ENCODE peak calls at places on chromosomes 13 and 19, in seven cellular contexts. B is uterus, Q is Peyer's patch, U is stomach, Y is endodermal cell, M is OCI-LY7, R is cardiac fibroblast. K is an unnamed sample.

GRCh38 chr13:35210234-35210633 is 266.3 kb downstream of the MAB21L1 start:
- DNase-seq in B (no peak), Q (no peak), U (no peak), Y (no peak), M (no peak), R (peak; percentile 22), K (no peak)

GRCh38 chr19:4354282-4354681 is 10.9 kb downstream of the MPND start:
- DNase-seq in B (no peak), Q (no peak), U (no peak), Y (no peak), M (no peak), R (no peak), K (no peak)

GRCh38 chr13:30792257-30793000 is 57.1 kb downstream of the ALOX5AP start:
- DNase-seq in B (peak; percentile 78), Q (peak; percentile 66), U (peak; percentile 71), Y (peak; percentile 79), M (no peak), R (peak; percentile 95), K (peak; percentile 85)

GRCh38 chr13:113664751-113665581 is 2.1 kb upstream of the GRK1 start:
- DNase-seq in B (peak; percentile 10), Q (peak; percentile 44), U (peak; percentile 78), Y (peak; percentile 45), M (no peak), R (no peak), K (no peak)

GRCh38 chr13:45396548-45397095 is 21.6 kb downstream of the SLC25A30 start:
- DNase-seq in B (no peak), Q (no peak), U (peak; percentile 57), Y (peak; percentile 64), M (no peak), R (peak; percentile 41), K (no peak)

GRCh38 chr19:28701491-28701890 is 511.5 kb downstream of the UQCRFS1 start:
- DNase-seq in B (no peak), Q (no peak), U (no peak), Y (no peak), M (no peak), R (peak; percentile 1), K (peak; percentile 83)

GRCh38 chr13:109152941-109153340 is 523.5 kb downstream of the MYO16 start:
- DNase-seq in B (no peak), Q (no peak), U (no peak), Y (no peak), M (no peak), R (no peak), K (no peak)

GRCh38 chr13:100566543-100566942 is 22.0 kb downstream of the GGACT start:
- DNase-seq in B (no peak), Q (no peak), U (no peak), Y (no peak), M (no peak), R (no peak), K (no peak)

GRCh38 chr19:46015961-46016425 is 6.9 kb downstream of the PGLYRP1 start:
- DNase-seq in B (no peak), Q (no peak), U (no peak), Y (peak; percentile 70), M (no peak), R (no peak), K (no peak)

GRCh38 chr19:47518139-47518538 is 3.3 kb upstream of the NAPA start:
- DNase-seq in B (no peak), Q (no peak), U (no peak), Y (no peak), M (peak; percentile 97), R (no peak), K (no peak)

GRCh38 chr13:20305587-20305986 is 73.5 kb upstream of the GJB6 start:
- DNase-seq in B (no peak), Q (no peak), U (no peak), Y (no peak), M (peak; percentile 2), R (no peak), K (no peak)

GRCh38 chr13:82800391-82800790 is 1081.9 kb downstream of the SLITRK1 start:
- DNase-seq in B (no peak), Q (no peak), U (no peak), Y (no peak), M (no peak), R (no peak), K (peak; percentile 11)

GRCh38 chr19:27750697-27751391 is 1462.1 kb downstream of the UQCRFS1 start:
- DNase-seq in B (no peak), Q (no peak), U (peak; percentile 13), Y (peak; percentile 5), M (no peak), R (no peak), K (no peak)

GRCh38 chr19:28489126-28489660 is 723.8 kb downstream of the UQCRFS1 start:
- DNase-seq in B (no peak), Q (no peak), U (no peak), Y (peak; percentile 64), M (no peak), R (no peak), K (no peak)

GRCh38 chr13:86087241-86087640 is 288.0 kb upstream of the SLITRK6 start:
- DNase-seq in B (no peak), Q (no peak), U (no peak), Y (no peak), M (no peak), R (no peak), K (no peak)

GRCh38 chr19:7101498-7102253 is 32.2 kb downstream of the ZNF557 start:
- DNase-seq in B (no peak), Q (no peak), U (no peak), Y (no peak), M (no peak), R (no peak), K (no peak)

DNA sequence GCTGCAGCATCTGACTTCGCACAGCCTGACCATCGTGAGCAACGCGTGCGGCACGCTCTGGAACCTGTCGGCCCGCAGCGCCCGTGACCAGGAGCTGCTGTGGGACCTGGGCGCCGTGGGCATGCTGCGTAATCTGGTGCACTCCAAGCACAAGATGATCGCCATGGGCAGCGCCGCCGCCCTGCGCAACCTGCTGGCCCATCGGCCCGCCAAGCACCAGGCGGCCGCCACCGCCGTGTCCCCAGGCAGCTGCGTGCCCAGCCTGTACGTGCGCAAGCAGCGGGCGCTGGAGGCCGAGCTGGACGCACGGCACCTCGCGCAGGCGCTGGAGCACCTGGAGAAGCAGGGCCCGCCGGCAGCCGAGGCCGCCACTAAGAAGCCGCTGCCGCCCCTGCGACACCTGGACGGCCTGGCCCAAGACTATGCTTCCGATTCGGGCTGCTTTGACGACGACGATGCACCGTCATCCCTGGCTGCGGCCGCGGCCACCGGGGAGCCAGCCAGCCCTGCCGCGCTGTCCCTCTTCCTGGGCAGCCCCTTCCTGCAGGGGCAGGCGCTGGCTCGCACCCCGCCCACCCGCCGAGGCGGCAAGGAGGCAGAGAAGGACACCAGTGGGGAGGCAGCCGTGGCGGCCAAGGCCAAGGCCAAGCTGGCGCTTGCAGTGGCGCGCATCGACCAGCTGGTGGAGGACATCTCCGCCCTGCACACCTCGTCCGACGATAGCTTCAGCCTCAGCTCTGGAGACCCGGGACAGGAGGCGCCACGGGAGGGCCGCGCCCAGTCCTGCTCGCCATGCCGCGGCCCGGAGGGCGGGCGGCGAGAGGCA is 13.6 kb downstream of the C19orf25 start:
- DNase-seq in B (no peak), Q (peak; percentile 84), U (peak; percentile 50), Y (peak; percentile 89), M (no peak), R (peak; percentile 59), K (peak; percentile 18)
- TF ChIP-seq CTCF in B (peak; percentile 25), Q (peak; percentile 38), U (peak; percentile 22), Y (peak; percentile 74), M (no peak), R (peak; percentile 49), K (peak; percentile 61)

GRCh38 chr19:35040826-35041547 is 534 bp upstream of the HPN start:
- DNase-seq in B (peak; percentile 78), Q (peak; percentile 74), U (peak; percentile 96), Y (peak; percentile 92), M (no peak), R (peak; percentile 80), K (no peak)

GRCh38 chr19:35038623-35039512 is 2.7 kb upstream of the HPN start:
- DNase-seq in B (no peak), Q (no peak), U (no peak), Y (no peak), M (no peak), R (no peak), K (no peak)

GRCh38 chr19:35039881-35040456 is 1.6 kb upstream of the HPN start:
- DNase-seq in B (no peak), Q (no peak), U (no peak), Y (no peak), M (no peak), R (no peak), K (no peak)

GRCh38 chr19:35041548-35042055 is at the start of gene HPN:
- DNase-seq in B (no peak), Q (no peak), U (peak; percentile 84), Y (peak; percentile 97), M (no peak), R (no peak), K (no peak)

GRCh38 chr19:35040474-35040825 is 1.1 kb upstream of the HPN start:
- DNase-seq in B (no peak), Q (no peak), U (no peak), Y (no peak), M (no peak), R (no peak), K (no peak)
- H3K4me3 ChIP-seq in B (no peak overlapping the region), Q (peak overlapping the region; percentile 40), U (peak overlapping the region; percentile 18), Y (no peak overlapping the region), M (no peak overlapping the region), R (no peak overlapping the region), K (no peak overlapping the region)

DNA sequence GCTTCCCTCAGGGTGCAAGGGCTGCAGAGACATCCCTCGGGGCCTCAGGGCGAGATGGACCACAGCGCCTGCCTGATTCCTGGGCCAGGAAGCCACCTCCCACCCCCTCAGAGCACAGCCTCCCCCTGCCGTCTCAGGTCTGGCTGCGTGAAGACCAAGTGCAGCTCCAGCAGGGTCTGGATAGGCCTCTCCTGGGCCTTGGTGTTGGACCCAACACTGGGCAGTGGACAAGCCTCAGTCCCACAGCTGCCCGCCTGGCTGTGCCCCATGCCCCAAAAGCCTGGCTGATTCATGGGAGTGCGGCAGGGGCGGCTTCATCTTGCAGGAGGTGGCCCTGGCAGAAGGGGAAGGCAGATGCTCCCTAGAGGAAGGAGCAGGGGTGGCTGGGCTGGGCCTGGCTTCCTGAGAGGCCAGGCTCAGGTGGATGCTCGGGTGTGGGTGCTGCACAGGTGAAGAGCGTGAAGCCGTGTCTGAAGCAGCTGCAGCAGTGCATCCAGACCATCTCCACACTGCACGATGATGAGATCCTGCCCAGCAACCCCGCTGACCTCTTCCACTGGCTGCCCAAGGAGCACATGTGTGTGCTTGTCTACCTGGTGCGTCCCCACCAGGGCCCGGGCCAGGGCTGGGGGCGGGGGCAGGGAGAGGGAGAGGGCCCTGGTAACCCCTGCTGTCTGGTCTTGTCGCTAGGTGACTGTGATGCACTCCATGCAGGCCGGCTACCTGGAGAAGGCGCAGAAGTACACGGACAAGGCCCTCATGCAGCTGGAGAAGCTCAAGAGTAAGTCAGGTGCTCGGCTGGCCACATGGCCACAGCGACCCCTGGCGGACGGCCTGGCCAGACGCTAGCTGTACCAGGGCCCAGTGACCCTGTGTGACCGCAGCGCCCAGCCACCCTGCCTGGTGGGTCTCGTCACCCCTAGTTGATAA is 21.7 kb downstream of the MAU2 start:
- DNase-seq in B (peak; percentile 48), Q (peak; percentile 79), U (peak; percentile 76), Y (peak; percentile 96), M (peak; percentile 57), R (peak; percentile 70), K (no peak)
- TF ChIP-seq CTCF in B (peak; percentile 51), Q (peak; percentile 67), U (peak; percentile 81), Y (peak; percentile 98), M (peak; percentile 79), R (peak; percentile 93), K (peak; percentile 87)

DNA sequence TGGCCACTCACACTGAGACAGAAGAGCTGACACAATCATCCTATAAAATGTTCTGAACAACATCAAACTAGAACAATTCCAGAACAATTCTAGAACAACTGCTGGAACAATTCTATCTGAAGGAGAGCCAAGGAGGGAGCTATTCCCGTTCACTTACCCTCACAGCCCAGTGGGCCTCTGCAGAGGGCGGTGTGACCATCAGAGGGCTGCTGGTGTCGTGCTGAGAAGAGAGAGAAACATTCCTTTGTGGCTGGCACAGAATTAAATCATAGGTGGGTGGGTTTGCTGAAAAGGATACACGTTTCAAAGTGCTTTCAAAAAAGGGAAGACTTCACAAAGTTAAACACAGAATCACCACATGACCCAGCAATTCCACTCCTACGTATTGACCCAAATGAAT is 35.0 kb downstream of the EPS15L1 start:
- DNase-seq in B (no peak), Q (no peak), U (no peak), Y (no peak), M (no peak), R (no peak), K (no peak)
- H3K4me3 ChIP-seq in B (no peak overlapping the region), Q (no peak overlapping the region), U (no peak overlapping the region), Y (no peak overlapping the region), M (peak overlapping the region; percentile 4), R (no peak overlapping the region), K (no peak overlapping the region)

K was measured in AG09309.